ENCODE peak calls at places on chromosome X, in six cellular contexts. K, L, Y, E, O and A are unnamed samples.

GRCh38 chrX:140504371-140505324 is at the start of gene SOX3:
- DNase-seq in K (no peak), L (no peak), Y (no peak), E (no peak), O (no peak), A (no peak)

GRCh38 chrX:9765072-9765736 is 443 bp downstream of the GPR143 start:
- DNase-seq in K (no peak), L (no peak), Y (no peak), E (no peak), O (no peak), A (no peak)

GRCh38 chrX:133580630-133581029 is 165.3 kb upstream of the GPC4 start:
- DNase-seq in K (no peak), L (no peak), Y (no peak), E (no peak), O (no peak), A (no peak)

GRCh38 chrX:16469870-16470269 is 180.1 kb upstream of the S100G start:
- DNase-seq in K (no peak), L (no peak), Y (no peak), E (peak; percentile 7), O (no peak), A (peak; percentile 10)

GRCh38 chrX:148412006-148412405 is 88.4 kb upstream of the AFF2 start:
- DNase-seq in K (no peak), L (no peak), Y (no peak), E (no peak), O (no peak), A (peak; percentile 4)

GRCh38 chrX:9966775-9967408 is at the start of gene CLDN34:
- DNase-seq in K (no peak), L (no peak), Y (no peak), E (peak; percentile 11), O (no peak), A (no peak)

GRCh38 chrX:117839544-117839943 is 277.1 kb downstream of the KLHL13 start:
- DNase-seq in K (no peak), L (no peak), Y (no peak), E (peak; percentile 6), O (no peak), A (no peak)

GRCh38 chrX:12894074-12894691 is 12.2 kb upstream of the TLR8 start:
- DNase-seq in K (no peak), L (peak; percentile 57), Y (peak; percentile 33), E (peak; percentile 27), O (no peak), A (peak; percentile 45)

GRCh38 chrX:1591102-1591862 is at the start of gene AKAP17A:
- DNase-seq in K (peak; percentile 83), L (peak; percentile 96), Y (peak; percentile 88), E (peak; percentile 91), O (peak; percentile 91), A (peak; percentile 90)

GRCh38 chrX:45428816-45429215 is 228.1 kb upstream of the DIPK2B start:
- DNase-seq in K (no peak), L (no peak), Y (no peak), E (no peak), O (no peak), A (no peak)

GRCh38 chrX:40008841-40009461 is 88.8 kb downstream of the BCOR start:
- DNase-seq in K (no peak), L (no peak), Y (no peak), E (no peak), O (no peak), A (peak; percentile 86)

GRCh38 chrX:10077425-10078188 is 79.2 kb upstream of the CLCN4 start:
- DNase-seq in K (no peak), L (no peak), Y (no peak), E (no peak), O (no peak), A (no peak)

GRCh38 chrX:117936162-117936561 is 180.4 kb downstream of the KLHL13 start:
- DNase-seq in K (no peak), L (no peak), Y (no peak), E (no peak), O (no peak), A (no peak)

GRCh38 chrX:57587607-57588006 is 4.2 kb upstream of the ZXDB start:
- DNase-seq in K (no peak), L (no peak), Y (no peak), E (no peak), O (no peak), A (peak; percentile 20)

GRCh38 chrX:39453847-39454645 is 643.7 kb downstream of the BCOR start:
- DNase-seq in K (no peak), L (no peak), Y (no peak), E (no peak), O (no peak), A (no peak)

GRCh38 chrX:108114541-108114940 is 23.0 kb downstream of the ATG4A start:
- DNase-seq in K (peak; percentile 15), L (no peak), Y (no peak), E (no peak), O (no peak), A (no peak)

GRCh38 chrX:66731398-66731797 is 92.5 kb upstream of the EDA2R start:
- DNase-seq in K (peak; percentile 3), L (no peak), Y (peak; percentile 1), E (peak; percentile 9), O (no peak), A (peak; percentile 56)

GRCh38 chrX:1464282-1465131 is 11.8 kb upstream of the ASMTL start:
- DNase-seq in K (no peak), L (peak; percentile 17), Y (no peak), E (no peak), O (no peak), A (no peak)

GRCh38 chrX:29627833-29628232 is 587.5 kb upstream of the MAGEB2 start:
- DNase-seq in K (no peak), L (no peak), Y (no peak), E (no peak), O (no peak), A (no peak)

GRCh38 chrX:150366951-150367545 is 3.9 kb downstream of the MAMLD1 start:
- DNase-seq in K (no peak), L (no peak), Y (peak; percentile 22), E (no peak), O (no peak), A (no peak)

GRCh38 chrX:17584248-17584681 is 153.0 kb upstream of the SCML1 start:
- DNase-seq in K (no peak), L (no peak), Y (no peak), E (no peak), O (no peak), A (no peak)

GRCh38 chrX:17266171-17266570 is 108.8 kb upstream of the NHS start:
- DNase-seq in K (no peak), L (no peak), Y (no peak), E (no peak), O (no peak), A (no peak)

GRCh38 chrX:4978613-4979012 is 1250.1 kb downstream of the NLGN4X start:
- DNase-seq in K (no peak), L (no peak), Y (no peak), E (no peak), O (no peak), A (no peak)

GRCh38 chrX:103628386-103629290 is at the start of gene TCEAL1:
- DNase-seq in K (no peak), L (peak; percentile 58), Y (no peak), E (peak; percentile 9), O (peak; percentile 38), A (peak; percentile 16)
- TF ChIP-seq POLR2A in K (peak; percentile 64), L (no peak), Y (no peak), E (no peak), O (peak; percentile 38), A (no peak)

DNA sequence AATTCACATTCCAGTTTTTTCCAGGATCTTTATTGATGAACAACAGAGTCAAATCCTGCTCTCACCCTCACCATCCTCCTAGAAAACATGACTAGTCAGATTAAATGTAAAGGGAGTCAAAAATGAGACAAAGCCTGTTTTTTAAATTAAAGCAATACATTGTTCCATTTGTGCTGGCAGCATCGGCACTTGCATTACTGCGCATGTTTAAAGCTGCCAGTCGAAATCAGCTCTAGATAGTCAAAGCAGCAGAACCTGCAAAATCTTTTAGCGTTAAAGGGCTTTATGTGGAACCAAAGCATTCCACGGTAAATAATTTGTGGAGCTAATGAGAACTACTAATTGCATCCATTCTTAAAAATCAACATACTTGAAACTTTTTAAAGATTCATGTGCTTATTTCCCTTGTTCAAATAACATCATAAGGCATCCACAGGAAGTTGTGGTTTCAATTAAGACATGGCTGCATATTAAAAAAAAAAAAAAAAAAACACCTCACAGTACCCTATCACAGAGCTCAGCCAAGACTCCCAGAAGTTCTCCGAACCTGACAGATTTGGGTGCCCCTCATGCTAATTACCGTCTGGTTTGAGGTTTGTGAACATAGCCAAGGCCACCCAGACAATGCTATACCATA is 82.2 kb downstream of the SH3KBP1 start:
- DNase-seq in K (no peak), L (no peak), Y (no peak), E (no peak), O (no peak), A (no peak)
- H3K4me3 ChIP-seq in K (peak overlapping the region; percentile 12), L (no peak overlapping the region), Y (no peak overlapping the region), E (no peak overlapping the region), O (no peak overlapping the region), A (no peak overlapping the region)

GRCh38 chrX:102599950-102600579 is 750 bp downstream of the ARMCX5 start:
- DNase-seq in K (no peak), L (no peak), Y (no peak), E (no peak), O (no peak), A (no peak)

GRCh38 chrX:102604327-102604726 is 5.0 kb downstream of the ARMCX5 start:
- DNase-seq in K (no peak), L (no peak), Y (no peak), E (no peak), O (no peak), A (no peak)

GRCh38 chrX:102599084-102599949 is at the start of gene ARMCX5:
- DNase-seq in K (peak; percentile 48), L (peak; percentile 77), Y (peak; percentile 55), E (peak; percentile 70), O (peak; percentile 38), A (peak; percentile 62)
- TF ChIP-seq CTCF in K (no peak), L (peak; percentile 14), Y (no peak), E (no peak), O (peak; percentile 22), A (no peak)

GRCh38 chrX:72620550-72621145 is 48.0 kb upstream of the HDAC8 start:
- DNase-seq in K (no peak), L (peak; percentile 81), Y (peak; percentile 55), E (peak; percentile 31), O (peak; percentile 68), A (peak; percentile 27)
- TF ChIP-seq POLR2A in K (no peak), L (no peak), Y (no peak), E (no peak), O (no peak), A (no peak)

DNA sequence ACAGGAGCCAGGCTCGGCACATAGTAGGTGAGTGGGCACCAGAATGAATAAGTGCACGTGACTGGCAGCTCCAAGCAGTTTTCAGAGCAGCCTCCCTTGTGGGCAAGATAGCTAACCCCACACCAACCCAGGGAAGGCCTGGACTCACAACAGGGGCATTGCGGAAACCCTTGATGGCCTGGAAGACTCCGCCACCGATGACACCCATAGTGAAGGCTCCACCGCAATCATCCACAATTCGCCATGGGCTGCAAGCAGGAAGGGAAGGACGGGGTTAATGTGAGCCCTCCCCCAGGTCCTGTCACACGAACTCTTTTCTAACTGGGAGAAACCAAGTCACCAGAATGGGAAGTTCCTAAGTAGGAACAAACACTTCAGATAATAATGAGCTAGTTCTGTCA is 957 bp downstream of the TIMM17B start:
- DNase-seq in K (no peak), L (no peak), Y (no peak), E (peak; percentile 28), O (no peak), A (peak; percentile 71)
- H3K4me3 ChIP-seq in K (peak overlapping the region; percentile 77), L (peak overlapping the region; percentile 63), Y (peak overlapping the region; percentile 87), E (peak overlapping the region; percentile 72), O (peak overlapping the region; percentile 68), A (peak overlapping the region; percentile 66)